ENCODE peak calls at places on chromosomes 11 and 22, in eight cellular contexts. One of them, this sample, is unnamed.

GRCh38 chr11:96748639-96749370 is 359.0 kb downstream of the JRKL start:
- DNase-seq in tibial nerve: no peak
- DNase-seq in fibroblast of lung: peak
- DNase-seq in K562: no peak
- DNase-seq in iPS DF 6.9: no peak
- DNase-seq in HFF-Myc: peak
- DNase-seq in AG10803: peak
- DNase-seq in WERI-Rb-1: no peak
- DNase-seq in this sample: peak

GRCh38 chr11:109926941-109927340 is 166.3 kb upstream of the ZC3H12C start:
- DNase-seq in tibial nerve: no peak
- DNase-seq in fibroblast of lung: no peak
- DNase-seq in K562: no peak
- DNase-seq in iPS DF 6.9: no peak
- DNase-seq in HFF-Myc: no peak
- DNase-seq in AG10803: no peak
- DNase-seq in WERI-Rb-1: no peak
- DNase-seq in this sample: no peak

GRCh38 chr11:26987205-26987604 is 6.7 kb upstream of the FIBIN start:
- DNase-seq in tibial nerve: no peak
- DNase-seq in fibroblast of lung: no peak
- DNase-seq in K562: no peak
- DNase-seq in iPS DF 6.9: no peak
- DNase-seq in HFF-Myc: no peak
- DNase-seq in AG10803: peak
- DNase-seq in WERI-Rb-1: no peak
- DNase-seq in this sample: peak

GRCh38 chr11:85705805-85706204 is 19.8 kb upstream of the CCDC89 start:
- DNase-seq in tibial nerve: no peak
- DNase-seq in fibroblast of lung: peak
- DNase-seq in K562: no peak
- DNase-seq in iPS DF 6.9: no peak
- DNase-seq in HFF-Myc: no peak
- DNase-seq in AG10803: peak
- DNase-seq in WERI-Rb-1: no peak
- DNase-seq in this sample: no peak

GRCh38 chr11:119376197-119376847 is 5.2 kb downstream of the USP2 start:
- DNase-seq in tibial nerve: peak
- DNase-seq in fibroblast of lung: no peak
- DNase-seq in K562: no peak
- DNase-seq in iPS DF 6.9: no peak
- DNase-seq in HFF-Myc: no peak
- DNase-seq in AG10803: no peak
- DNase-seq in WERI-Rb-1: no peak
- DNase-seq in this sample: no peak

GRCh38 chr11:66727282-66727882 is 1.6 kb downstream of the SPTBN2 start:
- DNase-seq in tibial nerve: no peak
- DNase-seq in fibroblast of lung: peak
- DNase-seq in K562: peak
- DNase-seq in iPS DF 6.9: no peak
- DNase-seq in HFF-Myc: no peak
- DNase-seq in AG10803: no peak
- DNase-seq in WERI-Rb-1: peak
- DNase-seq in this sample: peak

GRCh38 chr11:134643519-134644042 is 231.5 kb upstream of the B3GAT1 start:
- DNase-seq in tibial nerve: no peak
- DNase-seq in fibroblast of lung: no peak
- DNase-seq in K562: no peak
- DNase-seq in iPS DF 6.9: no peak
- DNase-seq in HFF-Myc: no peak
- DNase-seq in AG10803: no peak
- DNase-seq in WERI-Rb-1: no peak
- DNase-seq in this sample: no peak

GRCh38 chr11:101091781-101092180 is 37.8 kb downstream of the PGR start:
- DNase-seq in tibial nerve: no peak
- DNase-seq in fibroblast of lung: no peak
- DNase-seq in K562: no peak
- DNase-seq in iPS DF 6.9: no peak
- DNase-seq in HFF-Myc: no peak
- DNase-seq in AG10803: no peak
- DNase-seq in WERI-Rb-1: no peak
- DNase-seq in this sample: no peak

GRCh38 chr11:63448646-63449045 is 42.3 kb downstream of the PLAAT5 start:
- DNase-seq in tibial nerve: no peak
- DNase-seq in fibroblast of lung: no peak
- DNase-seq in K562: no peak
- DNase-seq in iPS DF 6.9: peak
- DNase-seq in HFF-Myc: no peak
- DNase-seq in AG10803: no peak
- DNase-seq in WERI-Rb-1: no peak
- DNase-seq in this sample: no peak

GRCh38 chr22:46761539-46762237 is 762 bp upstream of the TBC1D22A start:
- DNase-seq in tibial nerve: no peak
- DNase-seq in fibroblast of lung: no peak
- DNase-seq in K562: no peak
- DNase-seq in iPS DF 6.9: no peak
- DNase-seq in HFF-Myc: no peak
- DNase-seq in AG10803: no peak
- DNase-seq in WERI-Rb-1: peak
- DNase-seq in this sample: no peak

GRCh38 chr22:43014062-43014875 is 680 bp downstream of the PACSIN2 start:
- DNase-seq in tibial nerve: no peak
- DNase-seq in fibroblast of lung: peak
- DNase-seq in K562: peak
- DNase-seq in iPS DF 6.9: no peak
- DNase-seq in HFF-Myc: no peak
- DNase-seq in AG10803: no peak
- DNase-seq in WERI-Rb-1: peak
- DNase-seq in this sample: no peak

GRCh38 chr22:19615001-19615461 is 90.8 kb upstream of the CLDN5 start:
- DNase-seq in tibial nerve: no peak
- DNase-seq in fibroblast of lung: no peak
- DNase-seq in K562: no peak
- DNase-seq in iPS DF 6.9: no peak
- DNase-seq in HFF-Myc: no peak
- DNase-seq in AG10803: no peak
- DNase-seq in WERI-Rb-1: no peak
- DNase-seq in this sample: no peak

GRCh38 chr11:119615003-119615878 is 113.8 kb downstream of the NECTIN1 start:
- DNase-seq in tibial nerve: peak
- DNase-seq in fibroblast of lung: peak
- DNase-seq in K562: no peak
- DNase-seq in iPS DF 6.9: no peak
- DNase-seq in HFF-Myc: peak
- DNase-seq in AG10803: peak
- DNase-seq in WERI-Rb-1: no peak
- DNase-seq in this sample: peak

GRCh38 chr22:47204002-47204979 is 441.8 kb downstream of the TBC1D22A start:
- DNase-seq in tibial nerve: no peak
- DNase-seq in fibroblast of lung: no peak
- DNase-seq in K562: no peak
- DNase-seq in iPS DF 6.9: no peak
- DNase-seq in HFF-Myc: no peak
- DNase-seq in AG10803: no peak
- DNase-seq in WERI-Rb-1: no peak
- DNase-seq in this sample: no peak

GRCh38 chr22:37525746-37526350 is 6.6 kb upstream of the CARD10 start:
- DNase-seq in tibial nerve: no peak
- DNase-seq in fibroblast of lung: no peak
- DNase-seq in K562: no peak
- DNase-seq in iPS DF 6.9: no peak
- DNase-seq in HFF-Myc: no peak
- DNase-seq in AG10803: no peak
- DNase-seq in WERI-Rb-1: no peak
- DNase-seq in this sample: no peak

GRCh38 chr11:20599424-20600346 is at the start of gene SLC6A5:
- DNase-seq in tibial nerve: no peak
- DNase-seq in fibroblast of lung: peak
- DNase-seq in K562: peak
- DNase-seq in iPS DF 6.9: peak
- DNase-seq in HFF-Myc: peak
- DNase-seq in AG10803: peak
- DNase-seq in WERI-Rb-1: no peak
- DNase-seq in this sample: peak

GRCh38 chr22:45336971-45337431 is 27.3 kb downstream of the FAM118A start:
- DNase-seq in tibial nerve: peak
- DNase-seq in fibroblast of lung: no peak
- DNase-seq in K562: no peak
- DNase-seq in iPS DF 6.9: no peak
- DNase-seq in HFF-Myc: no peak
- DNase-seq in AG10803: peak
- DNase-seq in WERI-Rb-1: no peak
- DNase-seq in this sample: peak

GRCh38 chr11:94922675-94923347 is 50.5 kb downstream of the CWC15 start:
- DNase-seq in tibial nerve: no peak
- DNase-seq in fibroblast of lung: no peak
- DNase-seq in K562: no peak
- DNase-seq in iPS DF 6.9: no peak
- DNase-seq in HFF-Myc: no peak
- DNase-seq in AG10803: no peak
- DNase-seq in WERI-Rb-1: no peak
- DNase-seq in this sample: no peak

GRCh38 chr11:64720640-64721358 is 2.2 kb downstream of the NRXN2 start:
- DNase-seq in tibial nerve: no peak
- DNase-seq in fibroblast of lung: no peak
- DNase-seq in K562: no peak
- DNase-seq in iPS DF 6.9: no peak
- DNase-seq in HFF-Myc: no peak
- DNase-seq in AG10803: no peak
- DNase-seq in WERI-Rb-1: no peak
- DNase-seq in this sample: no peak

GRCh38 chr11:14971865-14972580 is at the start of gene CALCA:
- DNase-seq in tibial nerve: no peak
- DNase-seq in fibroblast of lung: no peak
- DNase-seq in K562: no peak
- DNase-seq in iPS DF 6.9: no peak
- DNase-seq in HFF-Myc: no peak
- DNase-seq in AG10803: no peak
- DNase-seq in WERI-Rb-1: no peak
- DNase-seq in this sample: no peak

GRCh38 chr22:33984741-33985287 is 64.5 kb upstream of the LARGE1 start:
- DNase-seq in tibial nerve: no peak
- DNase-seq in fibroblast of lung: no peak
- DNase-seq in K562: no peak
- DNase-seq in iPS DF 6.9: no peak
- DNase-seq in HFF-Myc: no peak
- DNase-seq in AG10803: no peak
- DNase-seq in WERI-Rb-1: no peak
- DNase-seq in this sample: no peak

GRCh38 chr11:18046116-18046777 is at the start of gene TPH1:
- DNase-seq in tibial nerve: no peak
- DNase-seq in fibroblast of lung: peak
- DNase-seq in K562: peak
- DNase-seq in iPS DF 6.9: no peak
- DNase-seq in HFF-Myc: no peak
- DNase-seq in AG10803: peak
- DNase-seq in WERI-Rb-1: no peak
- DNase-seq in this sample: peak
- H3K4me3 ChIP-seq in tibial nerve: no peak
- H3K4me3 ChIP-seq in fibroblast of lung: no peak
- H3K4me3 ChIP-seq in K562: no peak
- H3K4me3 ChIP-seq in iPS DF 6.9: peak
- H3K4me3 ChIP-seq in HFF-Myc: no peak
- H3K4me3 ChIP-seq in AG10803: no peak
- H3K4me3 ChIP-seq in WERI-Rb-1: no peak
- H3K4me3 ChIP-seq in this sample: no peak

GRCh38 chr11:31987118-31988005 is 103.5 kb upstream of the RCN1 start:
- DNase-seq in tibial nerve: no peak
- DNase-seq in fibroblast of lung: peak
- DNase-seq in K562: no peak
- DNase-seq in iPS DF 6.9: no peak
- DNase-seq in HFF-Myc: no peak
- DNase-seq in AG10803: no peak
- DNase-seq in WERI-Rb-1: peak
- DNase-seq in this sample: no peak
- H3K4me3 ChIP-seq in tibial nerve: no peak
- H3K4me3 ChIP-seq in fibroblast of lung: no peak
- H3K4me3 ChIP-seq in K562: no peak
- H3K4me3 ChIP-seq in iPS DF 6.9: peak
- H3K4me3 ChIP-seq in HFF-Myc: no peak
- H3K4me3 ChIP-seq in AG10803: peak
- H3K4me3 ChIP-seq in WERI-Rb-1: peak
- H3K4me3 ChIP-seq in this sample: no peak

GRCh38 chr11:32433249-32434115 is 1.9 kb downstream of the WT1 start:
- DNase-seq in tibial nerve: no peak
- DNase-seq in fibroblast of lung: no peak
- DNase-seq in K562: no peak
- DNase-seq in iPS DF 6.9: no peak
- DNase-seq in HFF-Myc: no peak
- DNase-seq in AG10803: no peak
- DNase-seq in WERI-Rb-1: no peak
- DNase-seq in this sample: no peak
- H3K4me3 ChIP-seq in tibial nerve: no peak
- H3K4me3 ChIP-seq in fibroblast of lung: no peak
- H3K4me3 ChIP-seq in K562: peak
- H3K4me3 ChIP-seq in iPS DF 6.9: no peak
- H3K4me3 ChIP-seq in HFF-Myc: no peak
- H3K4me3 ChIP-seq in AG10803: peak
- H3K4me3 ChIP-seq in WERI-Rb-1: no peak
- H3K4me3 ChIP-seq in this sample: peak

GRCh38 chr11:102268985-102269470 is 48.3 kb upstream of the BIRC3 start:
- DNase-seq in tibial nerve: no peak
- DNase-seq in fibroblast of lung: no peak
- DNase-seq in K562: no peak
- DNase-seq in iPS DF 6.9: no peak
- DNase-seq in HFF-Myc: no peak
- DNase-seq in AG10803: no peak
- DNase-seq in WERI-Rb-1: no peak
- DNase-seq in this sample: no peak

GRCh38 chr11:102266111-102266510 is 51.2 kb upstream of the BIRC3 start:
- DNase-seq in tibial nerve: no peak
- DNase-seq in fibroblast of lung: no peak
- DNase-seq in K562: no peak
- DNase-seq in iPS DF 6.9: no peak
- DNase-seq in HFF-Myc: no peak
- DNase-seq in AG10803: peak
- DNase-seq in WERI-Rb-1: no peak
- DNase-seq in this sample: no peak

GRCh38 chr11:102269927-102270326 is 47.4 kb upstream of the BIRC3 start:
- DNase-seq in tibial nerve: no peak
- DNase-seq in fibroblast of lung: peak
- DNase-seq in K562: no peak
- DNase-seq in iPS DF 6.9: no peak
- DNase-seq in HFF-Myc: no peak
- DNase-seq in AG10803: peak
- DNase-seq in WERI-Rb-1: no peak
- DNase-seq in this sample: peak

GRCh38 chr11:102268083-102268984 is 49.0 kb upstream of the BIRC3 start:
- DNase-seq in tibial nerve: peak
- DNase-seq in fibroblast of lung: peak
- DNase-seq in K562: peak
- DNase-seq in iPS DF 6.9: peak
- DNase-seq in HFF-Myc: no peak
- DNase-seq in AG10803: peak
- DNase-seq in WERI-Rb-1: no peak
- DNase-seq in this sample: peak

DNA sequence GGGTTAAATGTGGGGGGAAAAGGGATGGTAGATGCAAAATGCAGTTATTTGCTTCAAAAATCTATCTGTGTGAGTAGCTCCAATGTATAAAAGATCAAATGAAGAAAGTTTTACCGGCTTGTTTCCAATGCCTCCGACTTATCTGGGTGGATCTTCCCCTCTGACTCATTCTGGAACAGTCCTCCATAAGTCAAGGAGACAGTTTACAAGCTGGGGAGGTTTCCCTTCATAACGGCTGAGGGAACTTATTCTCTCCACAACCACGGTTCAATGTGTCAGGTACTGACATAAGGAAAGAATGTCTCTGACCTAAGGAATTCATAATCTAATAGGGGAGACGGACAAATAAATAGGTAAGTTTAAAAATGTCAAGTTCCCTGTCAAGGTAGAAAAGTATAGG is 49.7 kb upstream of the BIRC3 start:
- DNase-seq in tibial nerve: no peak
- DNase-seq in fibroblast of lung: peak
- DNase-seq in K562: peak
- DNase-seq in iPS DF 6.9: no peak
- DNase-seq in HFF-Myc: no peak
- DNase-seq in AG10803: peak
- DNase-seq in WERI-Rb-1: no peak
- DNase-seq in this sample: peak
- H3K4me3 ChIP-seq in tibial nerve: no peak
- H3K4me3 ChIP-seq in fibroblast of lung: peak
- H3K4me3 ChIP-seq in K562: no peak
- H3K4me3 ChIP-seq in iPS DF 6.9: no peak
- H3K4me3 ChIP-seq in HFF-Myc: no peak
- H3K4me3 ChIP-seq in AG10803: peak
- H3K4me3 ChIP-seq in WERI-Rb-1: no peak
- H3K4me3 ChIP-seq in this sample: no peak